ENCODE peak calls at places on chromosomes 2 and 18, in nine cellular contexts. B, G, I, R, P, L, E, J and D are unnamed samples.

GRCh38 chr2:128452536-128453530 is 134.2 kb upstream of the HS6ST1 start:
- DNase-seq in B (no peak), G (peak; percentile 49), I (no peak), R (peak; percentile 1), P (no peak), L (no peak), E (no peak), J (no peak), D (no peak)

GRCh38 chr2:206004004-206004693 is 81.8 kb downstream of the INO80D start:
- DNase-seq in B (no peak), G (no peak), I (peak; percentile 18), R (no peak), P (no peak), L (no peak), E (peak; percentile 38), J (no peak), D (peak; percentile 38)

GRCh38 chr2:925711-926110 is 24.9 kb upstream of the SNTG2 start:
- DNase-seq in B (no peak), G (no peak), I (no peak), R (no peak), P (no peak), L (no peak), E (no peak), J (no peak), D (no peak)

GRCh38 chr2:64654063-64654811 is 524 bp upstream of the SERTAD2 start:
- DNase-seq in B (peak; percentile 77), G (peak; percentile 90), I (peak; percentile 82), R (no peak), P (peak; percentile 92), L (peak; percentile 87), E (peak; percentile 74), J (peak; percentile 44), D (peak; percentile 95)

GRCh38 chr2:207166349-207167128 is 791 bp upstream of the KLF7 start:
- DNase-seq in B (peak; percentile 72), G (peak; percentile 80), I (peak; percentile 78), R (peak; percentile 83), P (peak; percentile 91), L (peak; percentile 81), E (peak; percentile 83), J (no peak), D (peak; percentile 83)

GRCh38 chr2:69022548-69022947 is 9.6 kb downstream of the ANTXR1 start:
- DNase-seq in B (no peak), G (no peak), I (peak; percentile 58), R (no peak), P (no peak), L (no peak), E (no peak), J (no peak), D (peak; percentile 53)

GRCh38 chr18:32767400-32767799 is 5.4 kb downstream of the KLHL14 start:
- DNase-seq in B (no peak), G (no peak), I (no peak), R (no peak), P (no peak), L (no peak), E (no peak), J (no peak), D (no peak)

GRCh38 chr2:126834006-126834659 is 64.6 kb upstream of the TEX51 start:
- DNase-seq in B (no peak), G (no peak), I (no peak), R (no peak), P (peak; percentile 17), L (no peak), E (no peak), J (no peak), D (no peak)

GRCh38 chr18:5285326-5285725 is 10.2 kb downstream of the ZBTB14 start:
- DNase-seq in B (no peak), G (no peak), I (no peak), R (no peak), P (no peak), L (no peak), E (no peak), J (no peak), D (no peak)

GRCh38 chr2:225008935-225009334 is 33.3 kb downstream of the DOCK10 start:
- DNase-seq in B (no peak), G (no peak), I (no peak), R (no peak), P (no peak), L (no peak), E (no peak), J (no peak), D (peak; percentile 39)